ENCODE peak calls at places on chromosomes 2 and 18, in five cellular contexts. Z is astrocyte of the cerebellum, L is Calu3, V is heart left ventricle, D is transverse colon. B is an unnamed sample.

GRCh38 chr2:4588606-4589005 is 885.2 kb downstream of the DCDC2C start:
- DNase-seq in Z (no peak), L (no peak), V (no peak), D (no peak), B (no peak)

GRCh38 chr2:62217980-62218379 is 22.1 kb downstream of the B3GNT2 start:
- DNase-seq in Z (no peak), L (no peak), V (no peak), D (no peak), B (no peak)

GRCh38 chr2:171514908-171515582 is 7.2 kb upstream of the CYBRD1 start:
- DNase-seq in Z (no peak), L (no peak), V (no peak), D (no peak), B (no peak)

GRCh38 chr2:39875182-39875913 is 96.3 kb upstream of the THUMPD2 start:
- DNase-seq in Z (peak), L (no peak), V (peak), D (peak), B (peak)

GRCh38 chr2:66470199-66470598 is 35.3 kb downstream of the MEIS1 start:
- DNase-seq in Z (no peak), L (no peak), V (no peak), D (no peak), B (no peak)

GRCh38 chr18:78610646-78611045 is 369.0 kb upstream of the SALL3 start:
- DNase-seq in Z (no peak), L (no peak), V (no peak), D (no peak), B (no peak)

GRCh38 chr18:61551586-61551985 is 218.4 kb downstream of the CDH20 start:
- DNase-seq in Z (peak), L (peak), V (peak), D (peak), B (peak)

GRCh38 chr2:233542507-233542906 is 24.1 kb downstream of the USP40 start:
- DNase-seq in Z (no peak), L (no peak), V (no peak), D (no peak), B (peak)

GRCh38 chr2:67840460-67841068 is 222.2 kb downstream of the C1D start:
- DNase-seq in Z (peak), L (peak), V (peak), D (peak), B (peak)

GRCh38 chr2:47767880-47768609 is 14.9 kb upstream of the MSH6 start:
- DNase-seq in Z (no peak), L (peak), V (peak), D (peak), B (no peak)

GRCh38 chr2:187964742-187965141 is 326.9 kb upstream of the GULP1 start:
- DNase-seq in Z (no peak), L (no peak), V (no peak), D (no peak), B (no peak)

GRCh38 chr2:147464737-147465437 is 379.9 kb upstream of the ACVR2A start:
- DNase-seq in Z (no peak), L (no peak), V (no peak), D (no peak), B (no peak)

GRCh38 chr2:23096905-23097602 is 287.9 kb upstream of the KLHL29 start:
- DNase-seq in Z (no peak), L (no peak), V (no peak), D (no peak), B (no peak)
- TF ChIP-seq CTCF in Z (no peak), L (no peak), V (no peak), D (no peak), B (no peak)

GRCh38 chr2:53840580-53840979 is 19.2 kb downstream of the GPR75 start:
- DNase-seq in Z (no peak), L (no peak), V (no peak), D (no peak), B (no peak)
- TF ChIP-seq CTCF in Z (no peak), L (no peak), V (no peak), D (no peak), B (no peak)

GRCh38 chr18:60411715-60412114 is 39.1 kb upstream of the MC4R start:
- DNase-seq in Z (no peak), L (peak), V (no peak), D (no peak), B (no peak)
- TF ChIP-seq CTCF in Z (no peak), L (no peak), V (no peak), D (no peak), B (no peak)

GRCh38 chr2:12168354-12169059 is 422.1 kb downstream of the LPIN1 start:
- DNase-seq in Z (no peak), L (no peak), V (no peak), D (no peak), B (no peak)

GRCh38 chr2:12169060-12169406 is 422.6 kb downstream of the LPIN1 start:
- DNase-seq in Z (peak), L (no peak), V (peak), D (no peak), B (peak)

GRCh38 chr2:12169721-12170120 is 423.3 kb downstream of the LPIN1 start:
- DNase-seq in Z (peak), L (no peak), V (peak), D (peak), B (peak)

GRCh38 chr2:12170151-12170550 is 423.7 kb downstream of the LPIN1 start:
- DNase-seq in Z (no peak), L (no peak), V (no peak), D (no peak), B (no peak)

DNA sequence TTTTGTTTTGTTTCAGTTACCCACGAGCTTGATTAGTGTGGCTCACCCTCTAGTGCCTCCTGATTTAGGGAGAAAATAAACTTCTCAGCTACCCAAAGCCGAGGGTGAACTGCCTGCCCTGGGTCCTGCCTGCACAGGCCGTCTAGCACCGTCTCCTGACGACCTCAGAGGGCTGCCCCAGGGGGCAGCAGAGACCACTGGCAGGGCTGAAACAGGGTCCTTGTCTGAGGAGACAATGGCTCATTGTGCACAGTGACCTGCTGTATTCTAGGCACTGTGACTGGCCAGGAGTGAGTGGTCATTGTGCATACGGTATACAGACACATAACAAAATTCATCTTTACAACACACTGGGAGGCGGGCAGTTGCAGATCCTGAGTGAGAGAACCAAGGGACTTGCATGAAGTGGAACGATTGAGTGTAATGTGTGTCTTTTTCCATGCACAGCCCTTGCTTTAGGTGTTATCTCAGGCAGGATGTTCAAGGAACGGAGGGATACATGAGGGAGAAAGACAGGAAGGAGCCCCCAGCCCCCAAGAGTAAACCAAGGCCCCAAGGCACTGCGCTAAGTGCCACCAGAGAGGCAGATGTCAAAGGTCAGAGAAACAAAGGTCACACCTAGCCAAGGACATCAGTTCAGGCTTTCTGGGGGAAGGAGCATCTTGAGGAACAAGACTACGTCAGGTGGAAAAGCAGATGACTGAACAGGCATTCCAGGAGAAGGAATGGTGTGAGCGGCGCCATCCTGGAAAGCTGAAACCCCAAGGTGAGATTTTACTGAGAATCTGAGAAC is 421.3 kb downstream of the LPIN1 start:
- DNase-seq in Z (no peak), L (no peak), V (no peak), D (peak), B (no peak)
- TF ChIP-seq CTCF in Z (no peak), L (no peak), V (peak), D (no peak), B (no peak)

GRCh38 chr2:215933141-215933540 is 80.2 kb downstream of the MREG start:
- DNase-seq in Z (no peak), L (no peak), V (no peak), D (no peak), B (no peak)

GRCh38 chr2:215931256-215931903 is 82.0 kb downstream of the MREG start:
- DNase-seq in Z (peak), L (peak), V (peak), D (peak), B (peak)

GRCh38 chr2:215929602-215930335 is 83.6 kb downstream of the MREG start:
- DNase-seq in Z (no peak), L (no peak), V (no peak), D (no peak), B (no peak)

GRCh38 chr2:215930505-215931233 is 82.7 kb downstream of the MREG start:
- DNase-seq in Z (no peak), L (no peak), V (no peak), D (no peak), B (no peak)
- TF ChIP-seq CTCF in Z (no peak), L (no peak), V (no peak), D (no peak), B (no peak)

GRCh38 chr2:236161531-236161930 is 6.7 kb downstream of the GBX2 start:
- DNase-seq in Z (no peak), L (no peak), V (no peak), D (no peak), B (no peak)

GRCh38 chr2:236161082-236161462 is 7.1 kb downstream of the GBX2 start:
- DNase-seq in Z (no peak), L (no peak), V (no peak), D (no peak), B (no peak)

GRCh38 chr2:236158969-236159777 is 9.0 kb downstream of the GBX2 start:
- DNase-seq in Z (no peak), L (no peak), V (no peak), D (no peak), B (no peak)

GRCh38 chr2:236159778-236160170 is 8.4 kb downstream of the GBX2 start:
- DNase-seq in Z (no peak), L (no peak), V (no peak), D (no peak), B (no peak)

GRCh38 chr2:236160366-236161081 is 7.7 kb downstream of the GBX2 start:
- DNase-seq in Z (no peak), L (no peak), V (no peak), D (no peak), B (no peak)
- TF ChIP-seq CTCF in Z (no peak), L (no peak), V (no peak), D (no peak), B (no peak)

GRCh38 chr18:71849407-71849806 is 694.7 kb downstream of the CBLN2 start:
- DNase-seq in Z (no peak), L (no peak), V (no peak), D (no peak), B (no peak)
- TF ChIP-seq CTCF in Z (peak), L (no peak), V (no peak), D (no peak), B (no peak)

GRCh38 chr2:11234309-11234708 is 79.0 kb downstream of the SLC66A3 start:
- DNase-seq in Z (no peak), L (no peak), V (no peak), D (no peak), B (no peak)
- TF ChIP-seq CTCF in Z (no peak), L (no peak), V (peak), D (peak), B (peak)

GRCh38 chr2:58574873-58575272 is 333.7 kb upstream of the FANCL start:
- DNase-seq in Z (no peak), L (no peak), V (no peak), D (no peak), B (no peak)

GRCh38 chr2:58571181-58571852 is 330.2 kb upstream of the FANCL start:
- DNase-seq in Z (peak), L (peak), V (peak), D (peak), B (peak)

GRCh38 chr2:58569460-58570185 is 328.5 kb upstream of the FANCL start:
- DNase-seq in Z (no peak), L (peak), V (no peak), D (no peak), B (no peak)
- TF ChIP-seq CTCF in Z (no peak), L (no peak), V (no peak), D (no peak), B (no peak)

DNA sequence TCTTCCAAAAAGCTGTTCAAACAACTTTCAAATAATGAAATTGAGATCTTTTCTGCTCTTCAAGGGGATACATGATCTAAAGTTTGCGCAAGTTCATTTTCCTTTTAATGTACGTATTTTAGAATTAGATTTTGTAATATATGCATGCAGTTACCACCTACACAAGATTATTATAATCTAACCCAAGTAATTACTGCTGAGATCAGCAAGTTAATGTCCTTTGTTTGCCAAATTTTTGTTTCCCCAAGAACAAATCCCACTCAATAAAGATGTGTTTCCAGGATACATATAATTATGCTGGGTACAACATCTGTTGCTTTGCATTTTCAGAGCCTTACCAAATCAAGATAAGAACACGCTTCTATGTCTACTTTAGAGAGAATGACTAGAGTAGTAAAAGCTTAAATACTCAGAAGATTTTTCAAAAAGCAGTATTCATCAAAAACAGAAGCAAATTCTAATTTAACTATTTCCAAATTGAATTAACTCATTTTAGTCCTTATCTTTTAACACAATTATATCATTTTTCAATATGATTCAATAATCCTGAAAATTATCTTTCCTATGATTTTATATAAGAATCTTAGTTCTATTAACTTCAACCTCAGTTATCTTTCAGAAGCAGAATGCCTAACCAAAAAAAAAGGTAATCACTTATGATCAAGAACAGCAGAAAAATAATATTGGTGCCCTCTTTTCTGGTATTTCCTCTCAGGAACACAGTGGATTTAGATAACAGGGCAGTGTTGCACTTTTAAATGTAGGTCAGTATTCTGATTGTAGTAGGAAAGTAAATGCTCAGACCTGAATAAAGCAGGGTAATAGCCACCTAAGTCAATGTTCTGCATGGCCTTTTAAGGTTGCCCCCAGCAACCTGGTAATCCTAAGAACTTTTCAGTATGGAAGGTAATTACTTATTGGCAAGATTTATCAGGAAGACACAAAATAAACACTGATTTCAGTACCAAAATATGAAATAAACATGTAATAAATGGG is 28.0 kb downstream of the CERKL start:
- DNase-seq in Z (no peak), L (no peak), V (no peak), D (no peak), B (no peak)
- TF ChIP-seq CTCF in Z (no peak), L (no peak), V (no peak), D (no peak), B (no peak)